ENCODE peak calls at places on chromosomes 6 and 20, in ten cellular contexts. One of them, this sample, is unnamed.

GRCh38 chr6:30682181-30683117 is 4.0 kb downstream of the PPP1R18 start:
- DNase-seq in BJ: peak; percentile 58
- DNase-seq in RWPE1: peak; percentile 68
- DNase-seq in fibroblast of mammary gland: peak; percentile 89
- DNase-seq in WTC11: peak; percentile 42
- DNase-seq in MM.1S: peak; percentile 92
- DNase-seq in adrenal gland: peak; percentile 85
- DNase-seq in AG10803: peak; percentile 87
- DNase-seq in neural crest cell: no peak
- DNase-seq in GM13977: peak; percentile 81
- DNase-seq in this sample: peak; percentile 60

GRCh38 chr6:137872071-137872470 is 5.0 kb downstream of the TNFAIP3 start:
- DNase-seq in fibroblast of mammary gland: peak; percentile 80
- DNase-seq in WTC11: no peak
- DNase-seq in AG10803: peak; percentile 49
- DNase-seq in RWPE1: no peak
- DNase-seq in BJ: no peak
- DNase-seq in GM13977: no peak
- DNase-seq in MM.1S: no peak
- DNase-seq in neural crest cell: no peak
- DNase-seq in adrenal gland: no peak
- DNase-seq in this sample: no peak

GRCh38 chr20:22583773-22584629 is at the start of gene FOXA2:
- DNase-seq in AG10803: no peak
- DNase-seq in BJ: no peak
- DNase-seq in MM.1S: no peak
- DNase-seq in WTC11: peak; percentile 61
- DNase-seq in neural crest cell: no peak
- DNase-seq in GM13977: no peak
- DNase-seq in adrenal gland: no peak
- DNase-seq in RWPE1: peak; percentile 62
- DNase-seq in fibroblast of mammary gland: no peak
- DNase-seq in this sample: no peak

GRCh38 chr6:122778961-122779671 is 400 bp upstream of the FABP7 start:
- DNase-seq in BJ: no peak
- DNase-seq in GM13977: no peak
- DNase-seq in WTC11: peak; percentile 45
- DNase-seq in RWPE1: no peak
- DNase-seq in neural crest cell: peak; percentile 62
- DNase-seq in AG10803: no peak
- DNase-seq in MM.1S: no peak
- DNase-seq in fibroblast of mammary gland: no peak
- DNase-seq in adrenal gland: no peak
- DNase-seq in this sample: no peak

GRCh38 chr6:16785496-16785895 is 24.2 kb upstream of the ATXN1 start:
- DNase-seq in MM.1S: no peak
- DNase-seq in RWPE1: no peak
- DNase-seq in WTC11: no peak
- DNase-seq in neural crest cell: no peak
- DNase-seq in adrenal gland: no peak
- DNase-seq in GM13977: no peak
- DNase-seq in fibroblast of mammary gland: no peak
- DNase-seq in BJ: no peak
- DNase-seq in AG10803: no peak
- DNase-seq in this sample: no peak

GRCh38 chr20:38023181-38024085 is 9.8 kb downstream of the TTI1 start:
- DNase-seq in BJ: peak; percentile 41
- DNase-seq in MM.1S: no peak
- DNase-seq in WTC11: no peak
- DNase-seq in GM13977: no peak
- DNase-seq in adrenal gland: no peak
- DNase-seq in neural crest cell: no peak
- DNase-seq in AG10803: peak; percentile 71
- DNase-seq in fibroblast of mammary gland: peak; percentile 90
- DNase-seq in RWPE1: no peak
- DNase-seq in this sample: no peak

GRCh38 chr6:142301421-142302391 is at the start of gene ADGRG6:
- DNase-seq in GM13977: peak; percentile 43
- DNase-seq in RWPE1: peak; percentile 48
- DNase-seq in adrenal gland: peak; percentile 28
- DNase-seq in MM.1S: peak; percentile 19
- DNase-seq in fibroblast of mammary gland: peak; percentile 7
- DNase-seq in BJ: no peak
- DNase-seq in AG10803: peak; percentile 45
- DNase-seq in WTC11: peak; percentile 72
- DNase-seq in neural crest cell: peak; percentile 38
- DNase-seq in this sample: no peak

GRCh38 chr6:45377555-45378323 is at the start of gene SUPT3H:
- DNase-seq in WTC11: peak; percentile 87
- DNase-seq in fibroblast of mammary gland: peak; percentile 92
- DNase-seq in GM13977: peak; percentile 89
- DNase-seq in RWPE1: peak; percentile 84
- DNase-seq in BJ: peak; percentile 56
- DNase-seq in MM.1S: peak; percentile 92
- DNase-seq in adrenal gland: peak; percentile 93
- DNase-seq in AG10803: peak; percentile 92
- DNase-seq in neural crest cell: peak; percentile 80
- DNase-seq in this sample: peak; percentile 64

GRCh38 chr6:148265058-148265457 is 77.6 kb upstream of the SASH1 start:
- DNase-seq in MM.1S: no peak
- DNase-seq in GM13977: no peak
- DNase-seq in fibroblast of mammary gland: no peak
- DNase-seq in AG10803: no peak
- DNase-seq in BJ: no peak
- DNase-seq in adrenal gland: no peak
- DNase-seq in WTC11: no peak
- DNase-seq in RWPE1: no peak
- DNase-seq in neural crest cell: no peak
- DNase-seq in this sample: no peak

GRCh38 chr6:30879684-30880427 is 4.5 kb upstream of the DDR1 start:
- DNase-seq in AG10803: no peak
- DNase-seq in RWPE1: no peak
- DNase-seq in BJ: no peak
- DNase-seq in adrenal gland: no peak
- DNase-seq in MM.1S: no peak
- DNase-seq in neural crest cell: no peak
- DNase-seq in GM13977: no peak
- DNase-seq in WTC11: peak; percentile 7
- DNase-seq in fibroblast of mammary gland: no peak
- DNase-seq in this sample: no peak

GRCh38 chr20:58554541-58554940 is 39.3 kb upstream of the APCDD1L start:
- DNase-seq in adrenal gland: no peak
- DNase-seq in RWPE1: no peak
- DNase-seq in GM13977: no peak
- DNase-seq in WTC11: no peak
- DNase-seq in BJ: no peak
- DNase-seq in fibroblast of mammary gland: no peak
- DNase-seq in neural crest cell: no peak
- DNase-seq in AG10803: no peak
- DNase-seq in MM.1S: no peak
- DNase-seq in this sample: no peak

GRCh38 chr6:111566873-111567517 is 38.7 kb downstream of the TRAF3IP2 start:
- DNase-seq in neural crest cell: no peak
- DNase-seq in GM13977: no peak
- DNase-seq in AG10803: no peak
- DNase-seq in WTC11: no peak
- DNase-seq in RWPE1: no peak
- DNase-seq in adrenal gland: no peak
- DNase-seq in BJ: no peak
- DNase-seq in fibroblast of mammary gland: no peak
- DNase-seq in MM.1S: no peak
- DNase-seq in this sample: no peak

GRCh38 chr20:3760980-3761379 is 6.6 kb downstream of the ADISSP start:
- DNase-seq in BJ: peak; percentile 44
- DNase-seq in RWPE1: no peak
- DNase-seq in GM13977: no peak
- DNase-seq in fibroblast of mammary gland: no peak
- DNase-seq in AG10803: no peak
- DNase-seq in WTC11: no peak
- DNase-seq in neural crest cell: no peak
- DNase-seq in MM.1S: no peak
- DNase-seq in adrenal gland: no peak
- DNase-seq in this sample: no peak

DNA sequence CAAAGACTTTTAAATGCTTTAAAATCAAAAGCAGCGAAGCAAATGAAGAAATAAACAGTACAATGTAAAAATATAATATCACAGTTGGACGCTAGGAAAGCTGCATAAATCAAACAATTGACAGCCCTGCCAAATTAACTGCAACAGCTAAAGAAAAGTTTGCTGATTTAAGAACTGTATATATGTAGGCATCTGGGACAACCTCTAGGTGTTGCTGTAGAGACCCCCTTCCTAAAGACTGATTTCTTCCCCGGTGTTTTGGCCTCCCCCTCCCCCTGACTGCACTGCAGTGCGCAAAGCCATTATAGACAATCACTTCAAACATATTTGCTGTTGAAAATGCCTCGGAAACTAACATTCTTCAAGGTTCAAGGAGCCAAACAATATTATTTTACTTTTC is 1.1 kb downstream of the ELOVL4 start:
- DNase-seq in neural crest cell: peak; percentile 21
- DNase-seq in WTC11: peak; percentile 28
- DNase-seq in MM.1S: peak; percentile 50
- DNase-seq in RWPE1: peak; percentile 17
- DNase-seq in GM13977: peak; percentile 29
- DNase-seq in fibroblast of mammary gland: peak; percentile 36
- DNase-seq in BJ: no peak
- DNase-seq in AG10803: peak; percentile 13
- DNase-seq in adrenal gland: no peak
- DNase-seq in this sample: no peak
- TF ChIP-seq CTCF in neural crest cell: peak; percentile 63
- TF ChIP-seq CTCF in WTC11: no peak
- TF ChIP-seq CTCF in MM.1S: peak; percentile 56
- TF ChIP-seq CTCF in RWPE1: peak; percentile 58
- TF ChIP-seq CTCF in GM13977: peak; percentile 41
- TF ChIP-seq CTCF in fibroblast of mammary gland: peak; percentile 52
- TF ChIP-seq CTCF in BJ: peak; percentile 33
- TF ChIP-seq CTCF in AG10803: peak; percentile 48
- TF ChIP-seq CTCF in adrenal gland: no peak
- TF ChIP-seq CTCF in this sample: no peak

DNA sequence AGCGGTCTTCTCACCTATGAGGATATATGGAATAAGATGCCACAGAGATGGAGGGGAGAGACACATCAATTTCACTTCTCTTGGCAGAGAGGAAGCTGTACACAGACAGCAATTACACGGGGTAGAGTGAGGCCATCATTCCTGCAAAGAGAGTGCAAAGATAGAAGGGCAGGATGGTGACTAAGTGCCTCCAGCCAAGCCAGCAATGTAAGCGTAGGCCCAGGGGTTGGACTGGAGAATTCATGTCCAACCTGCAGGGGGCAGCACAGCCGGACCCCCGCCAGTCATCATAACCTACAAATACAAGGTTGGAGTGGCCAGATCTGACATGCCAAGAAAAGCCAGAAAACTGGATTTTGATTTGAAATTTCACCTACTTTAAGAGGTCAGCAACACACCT is 56.3 kb downstream of the NRN1 start:
- DNase-seq in MM.1S: no peak
- DNase-seq in adrenal gland: peak; percentile 27
- DNase-seq in WTC11: peak; percentile 66
- DNase-seq in AG10803: peak; percentile 29
- DNase-seq in BJ: no peak
- DNase-seq in RWPE1: no peak
- DNase-seq in GM13977: peak; percentile 28
- DNase-seq in neural crest cell: no peak
- DNase-seq in fibroblast of mammary gland: peak; percentile 38
- DNase-seq in this sample: no peak
- TF ChIP-seq CTCF in MM.1S: peak; percentile 26
- TF ChIP-seq CTCF in adrenal gland: no peak
- TF ChIP-seq CTCF in WTC11: peak; percentile 75
- TF ChIP-seq CTCF in AG10803: peak; percentile 36
- TF ChIP-seq CTCF in BJ: peak; percentile 21
- TF ChIP-seq CTCF in RWPE1: no peak
- TF ChIP-seq CTCF in GM13977: peak; percentile 57
- TF ChIP-seq CTCF in neural crest cell: peak; percentile 52
- TF ChIP-seq CTCF in fibroblast of mammary gland: peak; percentile 42
- TF ChIP-seq CTCF in this sample: no peak

GRCh38 chr6:146775227-146775626 is 176.5 kb downstream of the ADGB start:
- DNase-seq in BJ: no peak
- DNase-seq in RWPE1: peak; percentile 2
- DNase-seq in MM.1S: no peak
- DNase-seq in GM13977: no peak
- DNase-seq in fibroblast of mammary gland: peak; percentile 8
- DNase-seq in neural crest cell: no peak
- DNase-seq in WTC11: no peak
- DNase-seq in AG10803: no peak
- DNase-seq in adrenal gland: no peak
- DNase-seq in this sample: no peak
- TF ChIP-seq CTCF in BJ: no peak
- TF ChIP-seq CTCF in RWPE1: no peak
- TF ChIP-seq CTCF in MM.1S: no peak
- TF ChIP-seq CTCF in GM13977: no peak
- TF ChIP-seq CTCF in fibroblast of mammary gland: peak; percentile 5
- TF ChIP-seq CTCF in neural crest cell: peak; percentile 15
- TF ChIP-seq CTCF in WTC11: no peak
- TF ChIP-seq CTCF in AG10803: no peak
- TF ChIP-seq CTCF in adrenal gland: peak; percentile 8
- TF ChIP-seq CTCF in this sample: no peak

GRCh38 chr6:143538374-143538773 is 26.9 kb upstream of the FUCA2 start:
- DNase-seq in neural crest cell: no peak
- DNase-seq in AG10803: no peak
- DNase-seq in adrenal gland: no peak
- DNase-seq in fibroblast of mammary gland: no peak
- DNase-seq in RWPE1: no peak
- DNase-seq in GM13977: no peak
- DNase-seq in BJ: no peak
- DNase-seq in MM.1S: no peak
- DNase-seq in WTC11: no peak
- DNase-seq in this sample: no peak

GRCh38 chr6:143539106-143539505 is 27.6 kb upstream of the FUCA2 start:
- DNase-seq in neural crest cell: no peak
- DNase-seq in BJ: no peak
- DNase-seq in GM13977: no peak
- DNase-seq in AG10803: no peak
- DNase-seq in fibroblast of mammary gland: no peak
- DNase-seq in adrenal gland: no peak
- DNase-seq in RWPE1: no peak
- DNase-seq in WTC11: no peak
- DNase-seq in MM.1S: no peak
- DNase-seq in this sample: no peak

GRCh38 chr6:143536461-143536865 is 24.9 kb upstream of the FUCA2 start:
- DNase-seq in AG10803: peak; percentile 42
- DNase-seq in GM13977: no peak
- DNase-seq in fibroblast of mammary gland: peak; percentile 24
- DNase-seq in neural crest cell: peak; percentile 40
- DNase-seq in WTC11: peak; percentile 53
- DNase-seq in MM.1S: peak; percentile 33
- DNase-seq in BJ: no peak
- DNase-seq in RWPE1: no peak
- DNase-seq in adrenal gland: peak; percentile 43
- DNase-seq in this sample: no peak

GRCh38 chr6:143535189-143535614 is 23.7 kb upstream of the FUCA2 start:
- DNase-seq in WTC11: no peak
- DNase-seq in neural crest cell: no peak
- DNase-seq in BJ: no peak
- DNase-seq in GM13977: no peak
- DNase-seq in MM.1S: no peak
- DNase-seq in RWPE1: no peak
- DNase-seq in fibroblast of mammary gland: no peak
- DNase-seq in AG10803: no peak
- DNase-seq in adrenal gland: no peak
- DNase-seq in this sample: no peak

GRCh38 chr6:143536866-143537691 is 25.6 kb upstream of the FUCA2 start:
- DNase-seq in adrenal gland: peak; percentile 65
- DNase-seq in fibroblast of mammary gland: peak; percentile 52
- DNase-seq in AG10803: peak; percentile 57
- DNase-seq in RWPE1: peak; percentile 44
- DNase-seq in WTC11: peak; percentile 74
- DNase-seq in GM13977: peak; percentile 57
- DNase-seq in BJ: no peak
- DNase-seq in neural crest cell: peak; percentile 57
- DNase-seq in MM.1S: peak; percentile 44
- DNase-seq in this sample: no peak
- TF ChIP-seq CTCF in adrenal gland: peak; percentile 21
- TF ChIP-seq CTCF in fibroblast of mammary gland: peak; percentile 47
- TF ChIP-seq CTCF in AG10803: peak; percentile 52
- TF ChIP-seq CTCF in RWPE1: peak; percentile 56
- TF ChIP-seq CTCF in WTC11: no peak
- TF ChIP-seq CTCF in GM13977: peak; percentile 57
- TF ChIP-seq CTCF in BJ: peak; percentile 75
- TF ChIP-seq CTCF in neural crest cell: peak; percentile 58
- TF ChIP-seq CTCF in MM.1S: peak; percentile 23
- TF ChIP-seq CTCF in this sample: no peak

This sample was measured in omental fat pad.